ENCODE peak calls at places on chromosome 12, in ten cellular contexts. One of them, this sample, is unnamed. For H3K4me1 and H3K36me3, the result is how much of the 10 kb centered on the place peaks cover.

GRCh38 chr12:27367078-27367477 is 34.4 kb downstream of the BMAL2 start:
- DNase-seq in RWPE2: no peak
- DNase-seq in right lobe of liver: no peak
- DNase-seq in prostate gland: no peak
- DNase-seq in HCT116: no peak
- DNase-seq in endodermal cell: no peak
- DNase-seq in IMR-90: peak
- DNase-seq in effector memory CD4-positive, alpha-beta T cell: no peak
- DNase-seq in heart right ventricle: no peak
- DNase-seq in left lung: no peak
- DNase-seq in this sample: no peak

GRCh38 chr12:79300199-79300568 is 390.6 kb downstream of the PAWR start:
- DNase-seq in RWPE2: no peak
- DNase-seq in right lobe of liver: no peak
- DNase-seq in prostate gland: no peak
- DNase-seq in HCT116: no peak
- DNase-seq in endodermal cell: no peak
- DNase-seq in IMR-90: peak
- DNase-seq in effector memory CD4-positive, alpha-beta T cell: no peak
- DNase-seq in heart right ventricle: no peak
- DNase-seq in left lung: no peak
- DNase-seq in this sample: no peak

GRCh38 chr12:10190558-10191388 is 11.9 kb downstream of the TMEM52B start:
- DNase-seq in RWPE2: no peak
- DNase-seq in right lobe of liver: peak
- DNase-seq in prostate gland: peak
- DNase-seq in HCT116: peak
- DNase-seq in endodermal cell: peak
- DNase-seq in IMR-90: peak
- DNase-seq in effector memory CD4-positive, alpha-beta T cell: peak
- DNase-seq in heart right ventricle: peak
- DNase-seq in left lung: peak
- DNase-seq in this sample: peak

GRCh38 chr12:106442575-106442974 is 85.0 kb downstream of the POLR3B start:
- DNase-seq in RWPE2: no peak
- DNase-seq in right lobe of liver: no peak
- DNase-seq in prostate gland: no peak
- DNase-seq in HCT116: no peak
- DNase-seq in endodermal cell: no peak
- DNase-seq in IMR-90: no peak
- DNase-seq in effector memory CD4-positive, alpha-beta T cell: no peak
- DNase-seq in heart right ventricle: no peak
- DNase-seq in left lung: no peak
- DNase-seq in this sample: no peak

GRCh38 chr12:21815306-21816062 is 41.0 kb upstream of the KCNJ8 start:
- DNase-seq in RWPE2: no peak
- DNase-seq in right lobe of liver: no peak
- DNase-seq in prostate gland: no peak
- DNase-seq in HCT116: no peak
- DNase-seq in endodermal cell: no peak
- DNase-seq in IMR-90: no peak
- DNase-seq in effector memory CD4-positive, alpha-beta T cell: no peak
- DNase-seq in heart right ventricle: no peak
- DNase-seq in left lung: no peak
- DNase-seq in this sample: no peak

GRCh38 chr12:100199347-100200136 is 1.1 kb upstream of the ACTR6 start:
- DNase-seq in RWPE2: peak
- DNase-seq in right lobe of liver: peak
- DNase-seq in prostate gland: peak
- DNase-seq in HCT116: peak
- DNase-seq in endodermal cell: peak
- DNase-seq in IMR-90: no peak
- DNase-seq in effector memory CD4-positive, alpha-beta T cell: peak
- DNase-seq in heart right ventricle: peak
- DNase-seq in left lung: peak
- DNase-seq in this sample: peak

GRCh38 chr12:674272-674781 is 11.1 kb upstream of the NINJ2 start:
- DNase-seq in RWPE2: no peak
- DNase-seq in right lobe of liver: no peak
- DNase-seq in prostate gland: no peak
- DNase-seq in HCT116: no peak
- DNase-seq in endodermal cell: peak
- DNase-seq in IMR-90: peak
- DNase-seq in effector memory CD4-positive, alpha-beta T cell: peak
- DNase-seq in heart right ventricle: no peak
- DNase-seq in left lung: no peak
- DNase-seq in this sample: no peak

GRCh38 chr12:26233620-26234019 is 38.2 kb downstream of the SSPN start:
- DNase-seq in RWPE2: no peak
- DNase-seq in right lobe of liver: no peak
- DNase-seq in prostate gland: no peak
- DNase-seq in HCT116: no peak
- DNase-seq in endodermal cell: no peak
- DNase-seq in IMR-90: peak
- DNase-seq in effector memory CD4-positive, alpha-beta T cell: no peak
- DNase-seq in heart right ventricle: no peak
- DNase-seq in left lung: no peak
- DNase-seq in this sample: no peak

GRCh38 chr12:92143280-92143679 is 2.4 kb downstream of the BTG1 start:
- DNase-seq in RWPE2: no peak
- DNase-seq in right lobe of liver: no peak
- DNase-seq in prostate gland: no peak
- DNase-seq in HCT116: no peak
- DNase-seq in endodermal cell: peak
- DNase-seq in IMR-90: no peak
- DNase-seq in effector memory CD4-positive, alpha-beta T cell: no peak
- DNase-seq in heart right ventricle: no peak
- DNase-seq in left lung: no peak
- DNase-seq in this sample: no peak

GRCh38 chr12:115402443-115403170 is 718.6 kb upstream of the TBX3 start:
- DNase-seq in RWPE2: no peak
- DNase-seq in right lobe of liver: no peak
- DNase-seq in prostate gland: no peak
- DNase-seq in HCT116: no peak
- DNase-seq in endodermal cell: no peak
- DNase-seq in IMR-90: peak
- DNase-seq in effector memory CD4-positive, alpha-beta T cell: no peak
- DNase-seq in heart right ventricle: no peak
- DNase-seq in left lung: no peak
- DNase-seq in this sample: no peak

GRCh38 chr12:67630373-67631088 is 18.0 kb upstream of the DYRK2 start:
- DNase-seq in RWPE2: no peak
- DNase-seq in right lobe of liver: peak
- DNase-seq in prostate gland: no peak
- DNase-seq in HCT116: no peak
- DNase-seq in endodermal cell: peak
- DNase-seq in IMR-90: no peak
- DNase-seq in effector memory CD4-positive, alpha-beta T cell: peak
- DNase-seq in heart right ventricle: peak
- DNase-seq in left lung: peak
- DNase-seq in this sample: peak

GRCh38 chr12:10753066-10753465 is 29.9 kb upstream of the YBX3 start:
- DNase-seq in RWPE2: no peak
- DNase-seq in right lobe of liver: no peak
- DNase-seq in prostate gland: no peak
- DNase-seq in HCT116: no peak
- DNase-seq in endodermal cell: no peak
- DNase-seq in IMR-90: peak
- DNase-seq in effector memory CD4-positive, alpha-beta T cell: no peak
- DNase-seq in heart right ventricle: no peak
- DNase-seq in left lung: no peak
- DNase-seq in this sample: no peak

GRCh38 chr12:106918746-106919145 is 37.0 kb upstream of the TMEM263 start:
- DNase-seq in RWPE2: no peak
- DNase-seq in right lobe of liver: no peak
- DNase-seq in prostate gland: no peak
- DNase-seq in HCT116: peak
- DNase-seq in endodermal cell: peak
- DNase-seq in IMR-90: peak
- DNase-seq in effector memory CD4-positive, alpha-beta T cell: no peak
- DNase-seq in heart right ventricle: no peak
- DNase-seq in left lung: no peak
- DNase-seq in this sample: no peak

GRCh38 chr12:12028668-12029402 is 41.9 kb upstream of the BCL2L14 start:
- DNase-seq in RWPE2: no peak
- DNase-seq in right lobe of liver: no peak
- DNase-seq in prostate gland: no peak
- DNase-seq in HCT116: no peak
- DNase-seq in endodermal cell: peak
- DNase-seq in IMR-90: no peak
- DNase-seq in effector memory CD4-positive, alpha-beta T cell: no peak
- DNase-seq in heart right ventricle: no peak
- DNase-seq in left lung: no peak
- DNase-seq in this sample: no peak

GRCh38 chr12:51961834-51962233 is 10.3 kb downstream of the ACVR1B start:
- DNase-seq in RWPE2: no peak
- DNase-seq in right lobe of liver: no peak
- DNase-seq in prostate gland: no peak
- DNase-seq in HCT116: peak
- DNase-seq in endodermal cell: no peak
- DNase-seq in IMR-90: no peak
- DNase-seq in effector memory CD4-positive, alpha-beta T cell: no peak
- DNase-seq in heart right ventricle: no peak
- DNase-seq in left lung: no peak
- DNase-seq in this sample: no peak

DNA sequence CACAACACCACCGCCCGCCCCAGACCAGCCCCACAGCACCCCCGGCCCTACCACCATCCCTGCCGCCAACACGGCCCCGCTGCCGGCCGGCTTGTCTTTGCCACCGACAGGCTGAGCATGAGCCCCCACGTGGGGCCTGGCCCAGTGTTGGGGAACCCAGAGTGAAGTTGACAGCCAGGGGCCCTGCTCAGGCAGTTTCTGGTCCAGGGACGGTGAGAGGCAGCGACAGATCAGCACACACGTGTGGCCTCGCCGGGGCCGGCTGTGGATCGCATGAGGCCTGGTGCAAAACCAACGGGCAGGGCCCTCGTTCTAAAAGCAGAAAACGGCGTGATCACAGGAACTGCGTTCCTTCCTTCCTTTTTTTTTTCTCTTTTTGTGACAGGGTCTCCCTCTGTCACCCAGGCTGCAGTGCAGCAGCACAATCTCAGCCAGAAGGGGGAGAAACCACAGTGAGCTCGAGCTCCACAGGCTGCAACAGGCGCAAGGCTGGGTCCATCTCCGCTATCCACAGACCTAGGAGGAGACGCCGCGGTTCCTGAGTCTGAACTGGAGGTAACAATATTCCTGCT is 50.5 kb upstream of the FBRSL1 start:
- DNase-seq in RWPE2: no peak
- DNase-seq in right lobe of liver: no peak
- DNase-seq in prostate gland: no peak
- DNase-seq in HCT116: no peak
- DNase-seq in endodermal cell: no peak
- DNase-seq in IMR-90: no peak
- DNase-seq in effector memory CD4-positive, alpha-beta T cell: no peak
- DNase-seq in heart right ventricle: no peak
- DNase-seq in left lung: no peak
- DNase-seq in this sample: no peak
- H3K4me1 ChIP-seq in RWPE2: under half
- H3K4me1 ChIP-seq in right lobe of liver: under half
- H3K4me1 ChIP-seq in prostate gland: under half
- H3K4me1 ChIP-seq in HCT116: under half
- H3K4me1 ChIP-seq in endodermal cell: under half
- H3K4me1 ChIP-seq in IMR-90: under half
- H3K4me1 ChIP-seq in effector memory CD4-positive, alpha-beta T cell: under half
- H3K4me1 ChIP-seq in heart right ventricle: under half
- H3K4me1 ChIP-seq in left lung: under half
- H3K4me1 ChIP-seq in this sample: under half

GRCh38 chr12:56469007-56469930 is 891 bp downstream of the SPRYD4 start:
- DNase-seq in RWPE2: no peak
- DNase-seq in right lobe of liver: peak
- DNase-seq in prostate gland: no peak
- DNase-seq in HCT116: no peak
- DNase-seq in endodermal cell: no peak
- DNase-seq in IMR-90: no peak
- DNase-seq in effector memory CD4-positive, alpha-beta T cell: no peak
- DNase-seq in heart right ventricle: no peak
- DNase-seq in left lung: peak
- DNase-seq in this sample: no peak
- H3K36me3 ChIP-seq in RWPE2: under half
- H3K36me3 ChIP-seq in right lobe of liver: under half
- H3K36me3 ChIP-seq in prostate gland: under half
- H3K36me3 ChIP-seq in HCT116: under half
- H3K36me3 ChIP-seq in endodermal cell: under half
- H3K36me3 ChIP-seq in IMR-90: under half
- H3K36me3 ChIP-seq in effector memory CD4-positive, alpha-beta T cell: under half
- H3K36me3 ChIP-seq in heart right ventricle: under half
- H3K36me3 ChIP-seq in left lung: under half
- H3K36me3 ChIP-seq in this sample: under half

DNA sequence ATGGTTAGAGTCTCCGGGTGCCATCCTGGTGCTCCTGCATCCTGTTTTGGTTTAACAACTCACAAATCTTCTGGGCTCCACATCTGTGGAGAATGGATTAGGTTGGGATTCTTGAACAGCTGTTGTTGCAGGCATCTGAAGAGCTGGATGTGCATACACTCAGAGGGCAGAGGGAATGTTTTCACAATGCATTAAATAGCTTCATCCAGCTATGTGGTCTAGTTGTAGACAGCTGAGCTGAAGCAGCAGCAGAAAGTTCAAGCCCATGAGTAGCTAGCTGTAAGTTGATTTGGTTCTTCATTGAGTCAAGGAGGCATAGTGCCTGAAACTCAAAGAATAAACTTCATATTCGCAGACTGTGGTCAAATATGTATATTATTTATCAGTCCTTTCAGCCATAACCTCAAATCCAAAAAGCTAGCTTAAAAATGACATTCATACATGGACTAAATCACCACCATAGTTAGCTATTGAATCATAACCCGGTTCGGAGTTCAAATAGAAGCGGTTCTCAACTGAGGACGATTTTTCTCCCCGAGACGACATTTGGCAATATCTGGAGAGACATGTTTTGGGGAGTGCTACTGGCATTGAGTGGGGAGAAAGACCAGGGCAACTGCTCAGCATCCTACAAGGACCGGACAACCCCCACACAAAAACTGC is 858 bp upstream of the ANKRD13A start:
- DNase-seq in RWPE2: no peak
- DNase-seq in right lobe of liver: no peak
- DNase-seq in prostate gland: no peak
- DNase-seq in HCT116: no peak
- DNase-seq in endodermal cell: no peak
- DNase-seq in IMR-90: peak
- DNase-seq in effector memory CD4-positive, alpha-beta T cell: no peak
- DNase-seq in heart right ventricle: no peak
- DNase-seq in left lung: no peak
- DNase-seq in this sample: no peak
- H3K4me1 ChIP-seq in RWPE2: under half
- H3K4me1 ChIP-seq in right lobe of liver: under half
- H3K4me1 ChIP-seq in prostate gland: under half
- H3K4me1 ChIP-seq in HCT116: half or more
- H3K4me1 ChIP-seq in endodermal cell: under half
- H3K4me1 ChIP-seq in IMR-90: under half
- H3K4me1 ChIP-seq in effector memory CD4-positive, alpha-beta T cell: under half
- H3K4me1 ChIP-seq in heart right ventricle: under half
- H3K4me1 ChIP-seq in left lung: under half
- H3K4me1 ChIP-seq in this sample: half or more

DNA sequence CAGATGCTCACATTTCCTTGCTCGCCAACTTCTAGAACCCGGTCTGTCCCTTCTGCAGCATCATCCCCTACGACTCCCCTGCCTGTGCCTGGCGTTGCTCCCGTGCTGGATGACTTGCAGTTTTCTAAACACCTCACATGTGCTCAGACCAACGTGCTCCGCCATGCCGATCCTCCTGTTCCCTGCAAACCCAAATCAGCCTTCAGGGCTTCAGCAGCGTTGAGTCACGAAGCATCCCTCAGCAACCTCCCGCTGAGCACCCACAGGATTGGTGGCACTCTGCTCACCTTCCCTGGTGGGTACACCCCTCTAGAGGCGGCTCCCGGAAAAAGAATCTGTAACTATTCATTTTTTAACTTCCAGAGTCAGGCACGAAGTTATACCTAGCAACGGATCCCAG is 2.8 kb upstream of the PIWIL1 start:
- DNase-seq in RWPE2: no peak
- DNase-seq in right lobe of liver: no peak
- DNase-seq in prostate gland: no peak
- DNase-seq in HCT116: no peak
- DNase-seq in endodermal cell: peak
- DNase-seq in IMR-90: no peak
- DNase-seq in effector memory CD4-positive, alpha-beta T cell: no peak
- DNase-seq in heart right ventricle: no peak
- DNase-seq in left lung: no peak
- DNase-seq in this sample: no peak
- H3K36me3 ChIP-seq in RWPE2: under half
- H3K36me3 ChIP-seq in right lobe of liver: under half
- H3K36me3 ChIP-seq in prostate gland: under half
- H3K36me3 ChIP-seq in HCT116: under half
- H3K36me3 ChIP-seq in endodermal cell: under half
- H3K36me3 ChIP-seq in IMR-90: under half
- H3K36me3 ChIP-seq in effector memory CD4-positive, alpha-beta T cell: under half
- H3K36me3 ChIP-seq in heart right ventricle: under half
- H3K36me3 ChIP-seq in left lung: under half
- H3K36me3 ChIP-seq in this sample: under half

This sample was measured in lower lobe of right lung.